ENCODE peak calls at places on chromosomes 7 and 10, in ten cellular contexts. X is IMR-90, C is Panc1, K is right lobe of liver, E is upper lobe of right lung, A is left ventricle myocardium inferior, P is heart right ventricle, R is mammary epithelial cell, Y is RWPE2, V is Peyer's patch. U is an unnamed sample.
A peak's percentile ranks its signal among the peaks of the same experiment; 100 is the strongest.

GRCh38 chr10:43943119-43943824 is 294.6 kb upstream of the ZNF32 start:
- DNase-seq in X (no peak), C (no peak), K (no peak), E (peak; percentile 37), A (no peak), P (no peak), R (no peak), Y (no peak), V (no peak), U (no peak)

GRCh38 chr7:66330961-66331360 is 125.8 kb downstream of the TPST1 start:
- DNase-seq in X (peak; percentile 52), C (no peak), K (peak; percentile 77), E (no peak), A (peak; percentile 68), P (peak; percentile 39), R (no peak), Y (no peak), V (no peak), U (no peak)

GRCh38 chr10:28939352-28940157 is 262.2 kb downstream of the BAMBI start:
- DNase-seq in X (peak; percentile 66), C (no peak), K (peak; percentile 89), E (peak; percentile 68), A (peak; percentile 39), P (peak; percentile 21), R (no peak), Y (no peak), V (no peak), U (no peak)

GRCh38 chr7:81908220-81908619 is 138.4 kb upstream of the HGF start:
- DNase-seq in X (no peak), C (no peak), K (no peak), E (no peak), A (no peak), P (no peak), R (no peak), Y (no peak), V (no peak), U (no peak)

GRCh38 chr10:17201165-17202013 is at the start of gene TRDMT1:
- DNase-seq in X (peak; percentile 86), C (no peak), K (peak; percentile 89), E (peak; percentile 94), A (peak; percentile 87), P (peak; percentile 87), R (peak; percentile 90), Y (peak; percentile 86), V (peak; percentile 90), U (no peak)

GRCh38 chr10:58943234-58943633 is 233.2 kb upstream of the PHYHIPL start:
- DNase-seq in X (no peak), C (no peak), K (no peak), E (no peak), A (no peak), P (no peak), R (no peak), Y (no peak), V (no peak), U (no peak)

GRCh38 chr10:8051851-8052257 is 2.6 kb upstream of the GATA3 start:
- DNase-seq in X (no peak), C (no peak), K (no peak), E (no peak), A (no peak), P (no peak), R (peak; percentile 66), Y (no peak), V (no peak), U (no peak)

GRCh38 chr7:100493476-100494264 is 9.9 kb downstream of the NYAP1 start:
- DNase-seq in X (no peak), C (no peak), K (no peak), E (peak; percentile 81), A (peak; percentile 34), P (peak; percentile 40), R (no peak), Y (no peak), V (peak; percentile 75), U (no peak)

DNA sequence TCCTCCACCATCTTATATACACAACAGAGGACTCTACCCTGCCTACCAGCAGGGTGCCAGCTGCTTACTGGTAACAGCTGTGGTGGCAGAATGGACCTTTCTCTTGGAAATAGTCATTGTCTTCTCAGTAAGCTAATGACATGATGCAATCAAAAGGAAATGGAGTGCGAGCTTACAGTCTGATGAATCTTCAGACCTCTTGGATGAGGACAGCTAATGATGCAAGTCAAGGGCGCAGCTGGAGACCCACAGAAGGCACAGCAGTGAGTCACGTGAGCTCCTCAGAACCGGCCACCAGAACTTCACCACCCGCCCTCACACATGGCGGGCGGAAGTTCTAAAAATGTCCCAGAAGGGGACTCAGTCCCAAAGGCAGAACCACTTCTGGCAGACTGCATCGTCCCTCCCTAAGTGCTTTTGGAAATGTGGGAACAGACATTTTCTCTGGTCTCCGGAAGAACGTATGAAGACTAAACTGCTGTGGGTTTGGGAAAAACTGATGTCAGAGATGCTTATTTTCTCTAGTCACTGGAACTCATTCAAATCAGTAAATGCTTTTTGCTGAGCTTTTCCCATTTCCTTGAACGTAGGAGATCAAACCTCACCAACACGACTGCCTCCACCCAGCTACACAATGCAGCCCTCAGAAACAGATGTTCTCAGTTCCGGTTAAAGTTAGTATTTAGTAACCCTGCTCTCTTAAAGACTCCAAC is 96.4 kb downstream of the FAS start:
- DNase-seq in X (peak; percentile 82), C (no peak), K (no peak), E (peak; percentile 77), A (peak; percentile 72), P (peak; percentile 70), R (no peak), Y (no peak), V (no peak), U (peak; percentile 93)
- H3K4me3 ChIP-seq in X (no peak overlapping the region), C (no peak overlapping the region), K (no peak overlapping the region), E (no peak overlapping the region), A (peak overlapping the region; percentile 43), P (peak overlapping the region; percentile 6), R (no peak overlapping the region), Y (no peak overlapping the region), V (no peak overlapping the region), U (peak overlapping the region; percentile 12)

GRCh38 chr7:1541431-1542162 is 11.1 kb downstream of the MAFK start:
- DNase-seq in X (no peak), C (no peak), K (no peak), E (no peak), A (no peak), P (peak; percentile 14), R (no peak), Y (peak; percentile 66), V (no peak), U (no peak)

GRCh38 chr7:1543826-1544177 is 12.2 kb downstream of the TMEM184A start:
- DNase-seq in X (no peak), C (no peak), K (no peak), E (no peak), A (no peak), P (peak; percentile 11), R (no peak), Y (no peak), V (no peak), U (no peak)

GRCh38 chr7:1544178-1544895 is 11.7 kb downstream of the TMEM184A start:
- DNase-seq in X (no peak), C (no peak), K (no peak), E (no peak), A (no peak), P (peak; percentile 26), R (no peak), Y (no peak), V (no peak), U (no peak)

GRCh38 chr7:1542329-1542728 is 11.8 kb downstream of the MAFK start:
- DNase-seq in X (no peak), C (no peak), K (no peak), E (no peak), A (no peak), P (peak; percentile 14), R (no peak), Y (no peak), V (no peak), U (no peak)

DNA sequence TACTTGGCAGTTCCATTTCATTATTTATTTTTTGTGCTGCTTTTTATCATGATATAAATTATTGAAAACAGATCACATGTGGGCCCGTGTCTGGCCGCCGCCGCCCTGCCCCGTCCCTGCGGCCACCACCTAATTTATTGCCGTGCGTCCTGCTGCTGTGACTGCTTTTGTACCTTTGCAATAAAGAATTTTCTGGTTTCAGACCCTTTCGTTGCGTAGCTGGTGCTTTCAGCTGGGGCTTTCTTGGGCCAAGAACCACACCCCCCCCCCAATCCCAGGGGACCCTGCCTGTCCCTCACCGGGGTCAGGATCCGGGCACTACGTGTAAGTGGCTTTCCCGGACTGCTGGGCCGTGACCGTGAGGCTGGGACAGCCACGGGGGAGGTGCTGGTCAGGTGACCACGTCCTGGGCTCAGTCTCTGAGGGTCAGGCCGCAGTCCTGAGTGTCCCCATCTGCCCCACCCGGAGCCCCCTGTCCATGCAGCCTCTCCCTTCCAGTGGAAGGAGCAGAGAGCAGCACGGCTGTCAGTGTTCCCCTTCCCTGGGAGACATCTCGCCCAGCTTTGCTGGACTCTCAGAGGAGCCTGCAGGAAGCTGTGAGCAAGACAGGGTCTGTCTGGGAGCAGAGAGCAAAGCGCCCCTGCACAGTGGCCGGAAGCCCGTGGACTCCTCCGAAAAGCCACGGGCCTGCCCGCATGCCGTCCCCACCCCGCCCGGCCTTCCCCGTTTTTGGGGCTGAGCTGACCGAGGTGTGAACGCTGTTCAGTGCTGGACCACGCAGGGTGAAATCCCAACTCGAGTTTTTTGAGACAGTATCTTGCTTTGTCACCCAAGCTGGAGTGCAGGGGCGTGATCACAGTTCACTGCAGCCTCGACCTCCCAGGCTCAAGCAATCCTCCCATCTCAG is 12.6 kb downstream of the MAFK start:
- DNase-seq in X (no peak), C (no peak), K (no peak), E (no peak), A (no peak), P (peak; percentile 51), R (no peak), Y (no peak), V (no peak), U (no peak)
- H3K36me3 ChIP-seq in X (peaks cover 48% of the 10 kb centered on the region), C (peaks cover 3% of the 10 kb centered on the region), K (no peaks in the 10 kb centered on the region), E (peaks cover 43% of the 10 kb centered on the region), A (peaks cover 54% of the 10 kb centered on the region), P (peaks cover 6% of the 10 kb centered on the region), R (no peaks in the 10 kb centered on the region), Y (peaks cover 35% of the 10 kb centered on the region), V (no peaks in the 10 kb centered on the region), U (peaks cover 26% of the 10 kb centered on the region)

GRCh38 chr7:73635428-73636200 is 11.3 kb upstream of the MLXIPL start:
- DNase-seq in X (no peak), C (no peak), K (no peak), E (no peak), A (no peak), P (no peak), R (no peak), Y (no peak), V (no peak), U (no peak)
- TF ChIP-seq CTCF in X (no peak), C (no peak), K (no peak), E (no peak), A (no peak), P (no peak), R (no peak), Y (no peak), V (no peak), U (no peak)

DNA sequence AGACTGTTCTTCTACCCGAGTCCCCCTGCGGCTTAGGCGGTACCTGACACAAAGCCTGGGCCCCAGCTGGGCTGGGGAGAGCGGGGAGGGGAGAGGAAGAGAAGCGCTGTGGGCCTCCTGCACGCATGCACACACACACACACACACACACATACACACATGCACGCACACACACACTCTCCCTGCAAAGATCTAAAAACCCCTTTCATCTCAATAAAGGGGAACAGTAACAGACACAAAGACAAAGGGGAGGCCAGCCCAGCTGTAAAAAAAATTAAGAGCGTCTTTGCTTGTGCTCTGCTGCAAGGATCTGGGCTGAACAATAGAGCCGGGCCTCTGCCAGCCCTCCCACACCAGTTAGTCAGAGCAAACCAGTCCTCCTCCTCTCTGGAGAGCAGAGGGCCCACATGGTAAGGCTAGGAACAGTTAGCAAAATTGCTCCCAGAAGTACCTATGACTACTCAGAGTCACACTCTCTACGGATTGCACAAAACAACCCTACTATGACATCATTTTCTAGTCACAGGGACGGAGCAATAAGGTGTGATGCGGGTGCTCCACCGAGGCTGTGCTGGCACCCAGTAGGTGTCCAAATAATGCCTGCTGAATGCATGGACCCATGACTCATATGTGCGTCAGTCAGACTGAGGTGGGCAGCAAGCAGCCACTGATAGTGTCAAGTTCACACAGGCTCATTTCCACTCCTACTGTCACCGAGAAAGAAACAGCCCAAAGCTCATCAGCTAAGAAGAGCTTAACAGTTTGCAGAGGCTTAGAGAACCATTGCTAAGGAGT is 9.2 kb downstream of the ITPRIP start:
- DNase-seq in X (peak; percentile 97), C (peak; percentile 98), K (no peak), E (no peak), A (no peak), P (no peak), R (peak; percentile 99), Y (peak; percentile 91), V (no peak), U (peak; percentile 77)
- H3K4me3 ChIP-seq in X (no peak overlapping the region), C (peak overlapping the region; percentile 12), K (no peak overlapping the region), E (peak overlapping the region; percentile 14), A (peak overlapping the region; percentile 51), P (peak overlapping the region; percentile 23), R (peak overlapping the region; percentile 35), Y (no peak overlapping the region), V (no peak overlapping the region), U (peak overlapping the region; percentile 15)

U was measured in BJ.